ENCODE peak calls at places on chromosome 1, in five cellular contexts. U is naive thymus-derived CD4-positive, alpha-beta T cell; W is right lobe of liver; Z is GM23338; E is IMR-90. Y is an unnamed sample.

GRCh38 chr1:201042663-201043461 is 19.3 kb upstream of the KIF21B start:
- DNase-seq in E (peak; percentile 70), W (peak; percentile 62), U (peak; percentile 54), Z (peak; percentile 90), Y (peak; percentile 52)

GRCh38 chr1:68234094-68234493 is 1.8 kb upstream of the WLS start:
- DNase-seq in U (no peak), W (no peak), Z (no peak), E (no peak), Y (no peak)

GRCh38 chr1:170537798-170538503 is 6.0 kb downstream of the GORAB start:
- DNase-seq in Z (no peak), E (peak; percentile 73), W (no peak), U (no peak), Y (no peak)

GRCh38 chr1:180527270-180527669 is 24.9 kb upstream of the ACBD6 start:
- DNase-seq in U (no peak), E (peak; percentile 47), Z (no peak), W (no peak), Y (peak; percentile 12)

GRCh38 chr1:76006234-76006633 is 68.3 kb upstream of the ST6GALNAC3 start:
- DNase-seq in E (peak; percentile 83), W (no peak), U (no peak), Z (no peak), Y (peak; percentile 34)

GRCh38 chr1:225999912-226000337 is 782 bp upstream of the SDE2 start:
- DNase-seq in E (peak; percentile 10), W (no peak), Z (no peak), U (no peak), Y (no peak)

GRCh38 chr1:227749225-227749624 is 14.0 kb downstream of the SNAP47 start:
- DNase-seq in E (no peak), Z (no peak), U (no peak), W (no peak), Y (no peak)

GRCh38 chr1:6805004-6805416 is 19.8 kb downstream of the CAMTA1 start:
- DNase-seq in Z (no peak), E (peak; percentile 13), W (no peak), U (no peak), Y (no peak)

GRCh38 chr1:34800214-34800613 is 7.4 kb downstream of the GJA4 start:
- DNase-seq in W (no peak), Z (no peak), U (no peak), E (peak; percentile 14), Y (no peak)

GRCh38 chr1:1200876-1201810 is 5.2 kb downstream of the TNFRSF18 start:
- DNase-seq in W (no peak), Z (peak; percentile 68), U (peak; percentile 97), E (peak; percentile 63), Y (peak; percentile 56)

GRCh38 chr1:25675729-25676476 is 59.3 kb downstream of the MAN1C1 start:
- DNase-seq in W (no peak), Z (no peak), U (peak; percentile 86), E (no peak), Y (peak; percentile 84)

GRCh38 chr1:220528049-220528678 is at the start of gene MARK1:
- DNase-seq in U (peak; percentile 26), W (peak; percentile 49), E (no peak), Z (peak; percentile 79), Y (peak; percentile 75)

GRCh38 chr1:91814448-91814847 is 71.5 kb downstream of the TGFBR3 start:
- DNase-seq in W (no peak), U (no peak), Z (no peak), E (no peak), Y (no peak)

GRCh38 chr1:87795615-87796337 is 467.1 kb downstream of the LMO4 start:
- DNase-seq in U (no peak), E (peak; percentile 15), Z (no peak), W (peak; percentile 49), Y (no peak)

GRCh38 chr1:176961678-176962077 is 202.8 kb downstream of the ASTN1 start:
- DNase-seq in Z (no peak), U (no peak), E (no peak), W (no peak), Y (no peak)

GRCh38 chr1:151516031-151516511 is 4.9 kb downstream of the CGN start:
- DNase-seq in E (no peak), U (no peak), Z (peak; percentile 76), W (peak; percentile 78), Y (no peak)

GRCh38 chr1:17599301-17600300 is 60.1 kb downstream of the ARHGEF10L start:
- DNase-seq in W (no peak), U (no peak), E (no peak), Z (no peak), Y (no peak)

GRCh38 chr1:202235856-202236837 is 42.5 kb downstream of the LGR6 start:
- DNase-seq in E (peak; percentile 96), U (peak; percentile 73), Z (peak; percentile 93), W (peak; percentile 61), Y (peak; percentile 88)

GRCh38 chr1:70627910-70628309 is 216.8 kb downstream of the CTH start:
- DNase-seq in W (no peak), Z (no peak), U (no peak), E (no peak), Y (no peak)

GRCh38 chr1:7526867-7527732 is 244.0 kb upstream of the VAMP3 start:
- DNase-seq in Z (no peak), W (no peak), U (no peak), E (peak; percentile 84), Y (no peak)

GRCh38 chr1:119582801-119583200 is 65.3 kb downstream of the ZNF697 start:
- DNase-seq in Z (peak; percentile 92), U (no peak), W (peak; percentile 68), E (peak; percentile 55), Y (peak; percentile 77)

GRCh38 chr1:180150982-180151381 is 3.7 kb upstream of the QSOX1 start:
- DNase-seq in W (peak; percentile 31), Z (no peak), U (no peak), E (peak; percentile 32), Y (no peak)

GRCh38 chr1:205208805-205209204 is 2.7 kb downstream of the DSTYK start:
- DNase-seq in W (no peak), Z (no peak), U (no peak), E (no peak), Y (no peak)

GRCh38 chr1:59215766-59216291 is 81.1 kb upstream of the FGGY start:
- DNase-seq in Z (no peak), W (no peak), U (no peak), E (no peak), Y (peak; percentile 36)

GRCh38 chr1:226772456-226773139 is 33.5 kb upstream of the ITPKB start:
- DNase-seq in U (no peak), E (no peak), Z (no peak), W (no peak), Y (no peak)

GRCh38 chr1:218357893-218358232 is 12.7 kb downstream of the TGFB2 start:
- DNase-seq in E (no peak), W (no peak), Z (no peak), U (no peak), Y (no peak)
- H3K4me1 ChIP-seq in E (peaks cover 7% of the 10 kb centered on the region), W (no peaks in the 10 kb centered on the region), Z (peaks cover 12% of the 10 kb centered on the region), U (no peaks in the 10 kb centered on the region), Y (peaks cover 21% of the 10 kb centered on the region)

GRCh38 chr1:160219062-160219929 is 14.1 kb downstream of the PEA15 start:
- DNase-seq in W (no peak), U (no peak), Z (peak; percentile 86), E (peak; percentile 80), Y (peak; percentile 65)

GRCh38 chr1:160210563-160210962 is 5.4 kb downstream of the PEA15 start:
- DNase-seq in U (no peak), E (no peak), Z (no peak), W (no peak), Y (no peak)

GRCh38 chr1:160211010-160211790 is 6.0 kb downstream of the PEA15 start:
- DNase-seq in W (no peak), U (no peak), Z (peak; percentile 76), E (no peak), Y (no peak)

GRCh38 chr1:160217466-160218165 is 12.4 kb downstream of the PEA15 start:
- DNase-seq in Z (no peak), E (no peak), U (no peak), W (no peak), Y (no peak)

DNA sequence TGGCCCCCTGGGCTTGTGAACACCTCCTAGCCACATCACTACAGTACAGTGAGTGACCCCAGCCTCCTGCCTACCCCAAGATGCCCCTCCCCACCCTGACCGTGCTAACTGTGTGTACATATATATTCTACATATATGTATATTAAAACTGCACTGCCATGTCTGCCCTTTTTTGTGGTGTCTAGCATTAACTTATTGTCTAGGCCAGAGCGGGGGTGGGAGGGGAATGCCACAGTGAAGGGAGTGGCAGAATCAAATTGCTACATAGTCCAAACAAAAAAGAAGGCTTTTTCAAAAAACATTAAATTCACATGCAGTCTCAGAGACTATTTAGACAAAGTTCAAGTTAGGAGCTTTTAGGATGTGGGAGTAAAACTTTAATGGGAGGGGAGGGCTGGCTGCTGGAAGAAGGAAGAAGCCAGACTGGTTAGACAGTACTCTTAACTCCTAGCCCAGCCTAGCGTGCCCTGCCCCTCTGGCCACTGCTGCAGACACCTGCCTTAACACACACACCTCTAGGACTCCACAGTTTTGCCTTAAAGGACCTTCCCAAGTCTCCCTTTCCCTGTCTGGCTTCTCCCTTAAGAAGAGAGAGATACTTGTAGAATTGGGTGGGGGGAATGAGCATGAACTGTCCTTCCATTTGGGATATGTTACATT is 9.4 kb downstream of the PEA15 start:
- DNase-seq in E (no peak), W (no peak), U (no peak), Z (no peak), Y (no peak)
- H3K27ac ChIP-seq in E (peak overlapping the region; percentile 35), W (no peak overlapping the region), U (peak overlapping the region; percentile 16), Z (peak overlapping the region; percentile 74), Y (no peak overlapping the region)

DNA sequence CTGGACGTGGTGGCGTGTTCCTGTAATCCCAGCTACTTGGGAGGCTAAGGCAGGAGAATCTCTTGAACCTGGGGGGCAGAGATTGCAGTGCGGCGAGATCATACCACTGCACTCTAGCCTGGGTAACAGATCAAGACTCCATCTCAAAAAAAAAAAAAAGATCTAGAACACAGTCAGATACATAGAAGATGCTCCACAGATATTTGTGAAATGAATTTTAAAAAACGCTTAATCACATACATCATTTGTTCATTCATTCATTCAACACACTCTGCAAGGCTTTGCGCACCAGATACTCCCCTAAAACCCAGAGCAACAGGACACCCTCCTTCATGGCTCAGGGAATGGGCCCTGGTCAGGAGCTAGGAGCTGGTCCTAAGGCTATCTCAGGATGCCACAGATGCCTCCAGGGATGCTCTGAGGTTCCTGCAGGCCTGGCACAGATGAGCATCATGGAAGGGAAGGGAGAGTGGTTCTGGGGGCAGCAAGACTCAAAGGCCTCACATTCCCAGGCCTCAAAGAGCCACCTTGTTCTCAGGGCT is 6.4 kb downstream of the HSPG2 start:
- DNase-seq in W (no peak), U (no peak), Z (no peak), E (no peak), Y (no peak)
- H3K4me1 ChIP-seq in W (no peaks in the 10 kb centered on the region), U (peaks cover 10% of the 10 kb centered on the region), Z (peaks cover 25% of the 10 kb centered on the region), E (peaks cover 63% of the 10 kb centered on the region), Y (peaks cover 60% of the 10 kb centered on the region)

GRCh38 chr1:47532831-47533175 is 95.0 kb downstream of the FOXD2 start:
- DNase-seq in W (no peak), U (no peak), Z (peak; percentile 71), E (no peak), Y (no peak)

GRCh38 chr1:47533176-47534039 is 95.6 kb downstream of the FOXD2 start:
- DNase-seq in E (peak; percentile 52), W (no peak), U (no peak), Z (peak; percentile 88), Y (peak; percentile 97)

GRCh38 chr1:47534417-47534816 is 96.6 kb downstream of the FOXD2 start:
- DNase-seq in Z (no peak), U (no peak), E (no peak), W (no peak), Y (peak; percentile 49)

GRCh38 chr1:47536646-47537118 is 98.8 kb downstream of the FOXD2 start:
- DNase-seq in Z (no peak), U (no peak), W (no peak), E (no peak), Y (peak; percentile 32)

GRCh38 chr1:47534040-47534328 is 96.1 kb downstream of the FOXD2 start:
- DNase-seq in W (no peak), U (no peak), Z (no peak), E (no peak), Y (no peak)
- H3K27ac ChIP-seq in W (no peak overlapping the region), U (no peak overlapping the region), Z (no peak overlapping the region), E (no peak overlapping the region), Y (peak overlapping the region; percentile 85)

GRCh38 chr1:204204944-204205343 is 8.7 kb upstream of the KISS1 start:
- DNase-seq in Z (no peak), E (no peak), W (no peak), U (no peak), Y (no peak)
- H3K4me1 ChIP-seq in Z (no peaks in the 10 kb centered on the region), E (peaks cover 3% of the 10 kb centered on the region), W (no peaks in the 10 kb centered on the region), U (peaks cover 4% of the 10 kb centered on the region), Y (no peaks in the 10 kb centered on the region)